ENCODE peak calls at places on chromosomes 11 and 22, in nine cellular contexts. One of them, this sample, is unnamed.

GRCh38 chr11:251550-251949 is 14.8 kb downstream of the PSMD13 start:
- DNase-seq in fibroblast of lung: no peak
- DNase-seq in ovary: no peak
- DNase-seq in endothelial cell of umbilical vein: no peak
- DNase-seq in psoas muscle: no peak
- DNase-seq in lower lobe of right lung: no peak
- DNase-seq in pancreas: no peak
- DNase-seq in left lung: no peak
- DNase-seq in GM06990: no peak
- DNase-seq in this sample: peak; percentile 12

GRCh38 chr22:37502342-37503182 is 16.4 kb upstream of the MFNG start:
- DNase-seq in fibroblast of lung: no peak
- DNase-seq in ovary: no peak
- DNase-seq in endothelial cell of umbilical vein: no peak
- DNase-seq in psoas muscle: no peak
- DNase-seq in lower lobe of right lung: peak; percentile 86
- DNase-seq in pancreas: peak; percentile 83
- DNase-seq in left lung: no peak
- DNase-seq in GM06990: no peak
- DNase-seq in this sample: no peak

GRCh38 chr22:38733329-38734202 is 22.2 kb downstream of the SUN2 start:
- DNase-seq in fibroblast of lung: peak; percentile 53
- DNase-seq in ovary: peak; percentile 75
- DNase-seq in endothelial cell of umbilical vein: peak; percentile 19
- DNase-seq in psoas muscle: peak; percentile 94
- DNase-seq in lower lobe of right lung: no peak
- DNase-seq in pancreas: peak; percentile 82
- DNase-seq in left lung: peak; percentile 85
- DNase-seq in GM06990: no peak
- DNase-seq in this sample: peak; percentile 40

GRCh38 chr22:43510226-43511070 is 98.6 kb downstream of the MPPED1 start:
- DNase-seq in fibroblast of lung: no peak
- DNase-seq in ovary: no peak
- DNase-seq in endothelial cell of umbilical vein: no peak
- DNase-seq in psoas muscle: no peak
- DNase-seq in lower lobe of right lung: no peak
- DNase-seq in pancreas: no peak
- DNase-seq in left lung: peak; percentile 49
- DNase-seq in GM06990: no peak
- DNase-seq in this sample: no peak

GRCh38 chr11:2209370-2209801 is 37.8 kb upstream of the TH start:
- DNase-seq in fibroblast of lung: no peak
- DNase-seq in ovary: no peak
- DNase-seq in endothelial cell of umbilical vein: no peak
- DNase-seq in psoas muscle: peak; percentile 30
- DNase-seq in lower lobe of right lung: no peak
- DNase-seq in pancreas: no peak
- DNase-seq in left lung: peak; percentile 66
- DNase-seq in GM06990: no peak
- DNase-seq in this sample: no peak

GRCh38 chr11:133362156-133362555 is 170.1 kb downstream of the OPCML start:
- DNase-seq in fibroblast of lung: no peak
- DNase-seq in ovary: no peak
- DNase-seq in endothelial cell of umbilical vein: no peak
- DNase-seq in psoas muscle: no peak
- DNase-seq in lower lobe of right lung: no peak
- DNase-seq in pancreas: no peak
- DNase-seq in left lung: peak; percentile 67
- DNase-seq in GM06990: no peak
- DNase-seq in this sample: no peak

GRCh38 chr11:128318856-128319474 is 268.4 kb downstream of the ETS1 start:
- DNase-seq in fibroblast of lung: no peak
- DNase-seq in ovary: no peak
- DNase-seq in endothelial cell of umbilical vein: peak; percentile 51
- DNase-seq in psoas muscle: no peak
- DNase-seq in lower lobe of right lung: no peak
- DNase-seq in pancreas: no peak
- DNase-seq in left lung: no peak
- DNase-seq in GM06990: peak; percentile 77
- DNase-seq in this sample: peak; percentile 62

GRCh38 chr22:20155330-20156041 is 4.6 kb upstream of the CCDC188 start:
- DNase-seq in fibroblast of lung: no peak
- DNase-seq in ovary: no peak
- DNase-seq in endothelial cell of umbilical vein: peak; percentile 64
- DNase-seq in psoas muscle: peak; percentile 72
- DNase-seq in lower lobe of right lung: peak; percentile 71
- DNase-seq in pancreas: no peak
- DNase-seq in left lung: no peak
- DNase-seq in GM06990: no peak
- DNase-seq in this sample: peak; percentile 50

GRCh38 chr22:19763141-19764049 is 2.8 kb downstream of the TBX1 start:
- DNase-seq in fibroblast of lung: no peak
- DNase-seq in ovary: no peak
- DNase-seq in endothelial cell of umbilical vein: no peak
- DNase-seq in psoas muscle: no peak
- DNase-seq in lower lobe of right lung: no peak
- DNase-seq in pancreas: no peak
- DNase-seq in left lung: peak; percentile 67
- DNase-seq in GM06990: no peak
- DNase-seq in this sample: no peak

GRCh38 chr11:12512826-12513395 is 135.5 kb downstream of the PARVA start:
- DNase-seq in fibroblast of lung: no peak
- DNase-seq in ovary: no peak
- DNase-seq in endothelial cell of umbilical vein: peak; percentile 28
- DNase-seq in psoas muscle: no peak
- DNase-seq in lower lobe of right lung: no peak
- DNase-seq in pancreas: no peak
- DNase-seq in left lung: no peak
- DNase-seq in GM06990: no peak
- DNase-seq in this sample: no peak

GRCh38 chr22:49308300-49308699 is 519.4 kb downstream of the BRD1 start:
- DNase-seq in fibroblast of lung: no peak
- DNase-seq in ovary: no peak
- DNase-seq in endothelial cell of umbilical vein: no peak
- DNase-seq in psoas muscle: peak; percentile 6
- DNase-seq in lower lobe of right lung: no peak
- DNase-seq in pancreas: no peak
- DNase-seq in left lung: peak; percentile 9
- DNase-seq in GM06990: no peak
- DNase-seq in this sample: no peak

GRCh38 chr11:134332189-134332631 is 422 bp downstream of the GLB1L2 start:
- DNase-seq in fibroblast of lung: no peak
- DNase-seq in ovary: peak; percentile 49
- DNase-seq in endothelial cell of umbilical vein: no peak
- DNase-seq in psoas muscle: no peak
- DNase-seq in lower lobe of right lung: no peak
- DNase-seq in pancreas: peak; percentile 56
- DNase-seq in left lung: no peak
- DNase-seq in GM06990: no peak
- DNase-seq in this sample: no peak

GRCh38 chr22:22076937-22077703 is 94.5 kb upstream of the TOP3B start:
- DNase-seq in fibroblast of lung: peak; percentile 19
- DNase-seq in ovary: no peak
- DNase-seq in endothelial cell of umbilical vein: no peak
- DNase-seq in psoas muscle: no peak
- DNase-seq in lower lobe of right lung: no peak
- DNase-seq in pancreas: no peak
- DNase-seq in left lung: no peak
- DNase-seq in GM06990: no peak
- DNase-seq in this sample: peak; percentile 81

GRCh38 chr11:102111787-102112653 is 1.8 kb downstream of the YAP1 start:
- DNase-seq in fibroblast of lung: peak; percentile 93
- DNase-seq in ovary: no peak
- DNase-seq in endothelial cell of umbilical vein: peak; percentile 93
- DNase-seq in psoas muscle: peak; percentile 50
- DNase-seq in lower lobe of right lung: no peak
- DNase-seq in pancreas: no peak
- DNase-seq in left lung: no peak
- DNase-seq in GM06990: no peak
- DNase-seq in this sample: peak; percentile 79

GRCh38 chr22:25172153-25172552 is 27.5 kb upstream of the CRYBB3 start:
- DNase-seq in fibroblast of lung: no peak
- DNase-seq in ovary: no peak
- DNase-seq in endothelial cell of umbilical vein: peak; percentile 52
- DNase-seq in psoas muscle: peak; percentile 46
- DNase-seq in lower lobe of right lung: no peak
- DNase-seq in pancreas: no peak
- DNase-seq in left lung: no peak
- DNase-seq in GM06990: no peak
- DNase-seq in this sample: peak; percentile 8

GRCh38 chr22:30870451-30871345 is 97.9 kb downstream of the MORC2 start:
- DNase-seq in fibroblast of lung: no peak
- DNase-seq in ovary: peak; percentile 6
- DNase-seq in endothelial cell of umbilical vein: no peak
- DNase-seq in psoas muscle: peak; percentile 39
- DNase-seq in lower lobe of right lung: peak; percentile 32
- DNase-seq in pancreas: no peak
- DNase-seq in left lung: peak; percentile 60
- DNase-seq in GM06990: no peak
- DNase-seq in this sample: no peak

GRCh38 chr11:8338138-8338537 is 74.5 kb upstream of the LMO1 start:
- DNase-seq in fibroblast of lung: peak; percentile 19
- DNase-seq in ovary: no peak
- DNase-seq in endothelial cell of umbilical vein: peak; percentile 29
- DNase-seq in psoas muscle: no peak
- DNase-seq in lower lobe of right lung: peak; percentile 72
- DNase-seq in pancreas: peak; percentile 59
- DNase-seq in left lung: no peak
- DNase-seq in GM06990: no peak
- DNase-seq in this sample: peak; percentile 54

GRCh38 chr22:29477919-29478318 is 2.1 kb upstream of the NEFH start:
- DNase-seq in fibroblast of lung: no peak
- DNase-seq in ovary: no peak
- DNase-seq in endothelial cell of umbilical vein: no peak
- DNase-seq in psoas muscle: no peak
- DNase-seq in lower lobe of right lung: no peak
- DNase-seq in pancreas: no peak
- DNase-seq in left lung: no peak
- DNase-seq in GM06990: no peak
- DNase-seq in this sample: no peak

GRCh38 chr11:33801821-33802413 is 27.6 kb upstream of the FBXO3 start:
- DNase-seq in fibroblast of lung: no peak
- DNase-seq in ovary: no peak
- DNase-seq in endothelial cell of umbilical vein: no peak
- DNase-seq in psoas muscle: no peak
- DNase-seq in lower lobe of right lung: no peak
- DNase-seq in pancreas: no peak
- DNase-seq in left lung: no peak
- DNase-seq in GM06990: no peak
- DNase-seq in this sample: peak; percentile 11
- H3K4me3 ChIP-seq in fibroblast of lung: peak overlapping the region; percentile 1
- H3K4me3 ChIP-seq in ovary: no peak overlapping the region
- H3K4me3 ChIP-seq in endothelial cell of umbilical vein: no peak overlapping the region
- H3K4me3 ChIP-seq in psoas muscle: peak overlapping the region; percentile 38
- H3K4me3 ChIP-seq in lower lobe of right lung: peak overlapping the region; percentile 20
- H3K4me3 ChIP-seq in pancreas: peak overlapping the region; percentile 32
- H3K4me3 ChIP-seq in left lung: no peak overlapping the region
- H3K4me3 ChIP-seq in GM06990: no peak overlapping the region
- H3K4me3 ChIP-seq in this sample: peak overlapping the region; percentile 49

DNA sequence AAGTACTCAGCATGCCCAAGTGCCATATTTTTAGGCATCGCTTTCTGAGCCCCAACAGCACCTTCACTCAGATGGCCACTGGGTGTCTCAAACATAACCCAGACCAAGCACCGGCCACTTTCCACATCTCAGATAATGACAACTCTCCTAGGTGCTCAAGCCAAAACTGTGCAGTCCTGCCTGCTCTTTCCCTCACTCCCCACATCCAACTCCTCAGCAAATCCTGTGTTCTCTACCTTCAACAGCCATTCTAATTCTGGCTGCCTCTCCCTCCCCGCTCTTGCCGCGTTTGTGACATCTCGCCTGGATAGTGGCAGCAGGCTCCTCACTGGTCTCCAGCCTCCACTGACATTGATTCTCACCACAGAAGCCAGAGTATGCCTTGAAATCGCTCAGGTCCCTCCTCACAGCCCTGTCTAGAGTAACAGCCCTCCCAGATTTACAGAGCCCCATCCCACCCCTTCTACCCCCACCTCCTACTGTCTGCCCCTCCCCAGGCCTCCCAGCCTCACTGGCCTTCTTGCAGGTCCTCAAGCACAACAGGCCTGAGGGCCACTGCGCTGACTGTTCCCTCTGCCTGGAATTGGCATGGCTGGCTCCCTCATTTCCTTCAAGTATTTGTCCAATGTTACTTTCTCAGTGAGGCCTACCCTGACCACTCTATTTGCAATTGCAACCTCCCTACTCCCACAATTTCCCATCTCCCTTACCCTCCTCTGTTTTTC is 1.3 kb upstream of the PHETA2 start:
- DNase-seq in fibroblast of lung: no peak
- DNase-seq in ovary: no peak
- DNase-seq in endothelial cell of umbilical vein: no peak
- DNase-seq in psoas muscle: no peak
- DNase-seq in lower lobe of right lung: no peak
- DNase-seq in pancreas: no peak
- DNase-seq in left lung: no peak
- DNase-seq in GM06990: no peak
- DNase-seq in this sample: no peak
- TF ChIP-seq CTCF in fibroblast of lung: no peak
- TF ChIP-seq CTCF in ovary: no peak
- TF ChIP-seq CTCF in endothelial cell of umbilical vein: no peak
- TF ChIP-seq CTCF in psoas muscle: no peak
- TF ChIP-seq CTCF in lower lobe of right lung: no peak
- TF ChIP-seq CTCF in pancreas: no peak
- TF ChIP-seq CTCF in left lung: no peak
- TF ChIP-seq CTCF in GM06990: no peak
- TF ChIP-seq CTCF in this sample: peak; percentile 24

GRCh38 chr11:27183672-27184457 is 143.2 kb downstream of the BBOX1 start:
- DNase-seq in fibroblast of lung: peak; percentile 82
- DNase-seq in ovary: peak; percentile 71
- DNase-seq in endothelial cell of umbilical vein: peak; percentile 66
- DNase-seq in psoas muscle: no peak
- DNase-seq in lower lobe of right lung: no peak
- DNase-seq in pancreas: peak; percentile 40
- DNase-seq in left lung: no peak
- DNase-seq in GM06990: no peak
- DNase-seq in this sample: peak; percentile 87
- H3K4me3 ChIP-seq in fibroblast of lung: no peak overlapping the region
- H3K4me3 ChIP-seq in ovary: no peak overlapping the region
- H3K4me3 ChIP-seq in endothelial cell of umbilical vein: no peak overlapping the region
- H3K4me3 ChIP-seq in psoas muscle: no peak overlapping the region
- H3K4me3 ChIP-seq in lower lobe of right lung: no peak overlapping the region
- H3K4me3 ChIP-seq in pancreas: no peak overlapping the region
- H3K4me3 ChIP-seq in left lung: no peak overlapping the region
- H3K4me3 ChIP-seq in GM06990: no peak overlapping the region
- H3K4me3 ChIP-seq in this sample: no peak overlapping the region

DNA sequence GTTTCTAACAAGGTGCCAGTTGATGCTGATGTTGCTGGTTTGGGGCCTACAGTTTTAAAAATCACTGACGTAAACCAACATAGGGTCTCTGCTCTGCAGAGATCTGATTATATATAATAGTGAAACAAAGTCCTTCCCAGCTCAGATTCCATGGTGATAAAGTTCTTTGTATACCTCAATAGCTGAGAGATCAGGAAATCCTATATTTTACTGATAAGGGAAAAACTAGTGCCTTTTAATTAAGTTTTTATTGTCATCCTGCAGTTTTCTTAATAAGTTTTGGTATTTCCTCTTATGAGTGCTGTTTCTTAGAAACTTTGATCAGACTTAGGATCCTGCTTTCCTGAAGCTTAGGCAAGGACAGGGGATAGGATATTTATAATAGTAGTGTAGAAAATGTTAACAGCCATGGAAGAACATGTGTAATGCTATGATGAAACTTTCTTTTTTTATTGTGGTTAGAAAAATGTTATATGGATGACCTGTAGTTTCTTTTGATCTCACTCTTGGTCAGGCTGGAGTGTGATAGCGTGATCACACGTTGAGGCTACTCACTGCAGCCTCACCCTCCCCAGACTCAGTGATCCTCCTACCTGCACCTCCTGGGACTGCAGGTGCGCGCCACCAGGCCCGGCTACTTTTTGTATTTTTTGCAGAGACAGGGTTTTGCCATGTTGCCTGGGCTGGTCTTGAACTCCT is 14.1 kb downstream of the CAPRIN1 start:
- DNase-seq in fibroblast of lung: peak; percentile 41
- DNase-seq in ovary: no peak
- DNase-seq in endothelial cell of umbilical vein: peak; percentile 24
- DNase-seq in psoas muscle: no peak
- DNase-seq in lower lobe of right lung: no peak
- DNase-seq in pancreas: no peak
- DNase-seq in left lung: no peak
- DNase-seq in GM06990: no peak
- DNase-seq in this sample: peak; percentile 49
- TF ChIP-seq CTCF in fibroblast of lung: peak; percentile 6
- TF ChIP-seq CTCF in ovary: no peak
- TF ChIP-seq CTCF in endothelial cell of umbilical vein: peak; percentile 8
- TF ChIP-seq CTCF in psoas muscle: peak; percentile 22
- TF ChIP-seq CTCF in lower lobe of right lung: no peak
- TF ChIP-seq CTCF in pancreas: no peak
- TF ChIP-seq CTCF in left lung: no peak
- TF ChIP-seq CTCF in GM06990: no peak
- TF ChIP-seq CTCF in this sample: no peak

This sample was measured in choroid plexus epithelial cell.